ENCODE peak calls at places on chromosomes 6 and 20, in six cellular contexts. One of them, this sample, is unnamed.

GRCh38 chr20:25493748-25494505 is 86.5 kb downstream of the GINS1 start:
- DNase-seq in astrocyte of the spinal cord: no peak
- DNase-seq in fibroblast of pulmonary artery: no peak
- DNase-seq in HCT116: no peak
- DNase-seq in choroid plexus epithelial cell: no peak
- DNase-seq in A549: no peak
- DNase-seq in this sample: no peak

GRCh38 chr20:13017883-13018535 is 9.2 kb downstream of the SPTLC3 start:
- DNase-seq in HCT116: no peak
- DNase-seq in astrocyte of the spinal cord: no peak
- DNase-seq in fibroblast of pulmonary artery: no peak
- DNase-seq in choroid plexus epithelial cell: no peak
- DNase-seq in A549: no peak
- DNase-seq in this sample: peak

GRCh38 chr20:41034239-41034638 is 5.6 kb downstream of the TOP1 start:
- DNase-seq in fibroblast of pulmonary artery: no peak
- DNase-seq in choroid plexus epithelial cell: no peak
- DNase-seq in HCT116: no peak
- DNase-seq in A549: no peak
- DNase-seq in astrocyte of the spinal cord: no peak
- DNase-seq in this sample: no peak

GRCh38 chr6:4775591-4776492 is at the start of gene CDYL:
- DNase-seq in astrocyte of the spinal cord: peak
- DNase-seq in choroid plexus epithelial cell: peak
- DNase-seq in HCT116: peak
- DNase-seq in A549: peak
- DNase-seq in fibroblast of pulmonary artery: peak
- DNase-seq in this sample: peak

GRCh38 chr20:61556116-61556515 is 304.1 kb downstream of the CDH4 start:
- DNase-seq in choroid plexus epithelial cell: peak
- DNase-seq in A549: peak
- DNase-seq in astrocyte of the spinal cord: peak
- DNase-seq in fibroblast of pulmonary artery: peak
- DNase-seq in HCT116: no peak
- DNase-seq in this sample: peak

GRCh38 chr20:61170921-61171320 is 81.1 kb upstream of the CDH4 start:
- DNase-seq in A549: no peak
- DNase-seq in astrocyte of the spinal cord: no peak
- DNase-seq in HCT116: no peak
- DNase-seq in choroid plexus epithelial cell: no peak
- DNase-seq in fibroblast of pulmonary artery: no peak
- DNase-seq in this sample: no peak

GRCh38 chr6:54053893-54054391 is 57.3 kb upstream of the MLIP start:
- DNase-seq in choroid plexus epithelial cell: peak
- DNase-seq in fibroblast of pulmonary artery: peak
- DNase-seq in HCT116: peak
- DNase-seq in astrocyte of the spinal cord: peak
- DNase-seq in A549: no peak
- DNase-seq in this sample: peak

GRCh38 chr6:147382945-147383554 is 125.4 kb upstream of the SAMD5 start:
- DNase-seq in A549: peak
- DNase-seq in choroid plexus epithelial cell: peak
- DNase-seq in fibroblast of pulmonary artery: peak
- DNase-seq in HCT116: peak
- DNase-seq in astrocyte of the spinal cord: peak
- DNase-seq in this sample: peak

GRCh38 chr6:169665289-169665688 is 36.5 kb downstream of the WDR27 start:
- DNase-seq in astrocyte of the spinal cord: no peak
- DNase-seq in choroid plexus epithelial cell: no peak
- DNase-seq in A549: no peak
- DNase-seq in fibroblast of pulmonary artery: no peak
- DNase-seq in HCT116: no peak
- DNase-seq in this sample: no peak

GRCh38 chr6:41469951-41470340 is 76.2 kb upstream of the FOXP4 start:
- DNase-seq in fibroblast of pulmonary artery: no peak
- DNase-seq in choroid plexus epithelial cell: peak
- DNase-seq in A549: no peak
- DNase-seq in HCT116: no peak
- DNase-seq in astrocyte of the spinal cord: peak
- DNase-seq in this sample: no peak
- H3K4me3 ChIP-seq in fibroblast of pulmonary artery: no peak
- H3K4me3 ChIP-seq in choroid plexus epithelial cell: peak
- H3K4me3 ChIP-seq in A549: no peak
- H3K4me3 ChIP-seq in HCT116: peak
- H3K4me3 ChIP-seq in astrocyte of the spinal cord: no peak
- H3K4me3 ChIP-seq in this sample: no peak

GRCh38 chr6:161607696-161608297 is 333.9 kb upstream of the AGPAT4 start:
- DNase-seq in choroid plexus epithelial cell: no peak
- DNase-seq in astrocyte of the spinal cord: no peak
- DNase-seq in fibroblast of pulmonary artery: no peak
- DNase-seq in HCT116: no peak
- DNase-seq in A549: no peak
- DNase-seq in this sample: no peak
- TF ChIP-seq CTCF in choroid plexus epithelial cell: no peak
- TF ChIP-seq CTCF in astrocyte of the spinal cord: no peak
- TF ChIP-seq CTCF in fibroblast of pulmonary artery: no peak
- TF ChIP-seq CTCF in HCT116: peak
- TF ChIP-seq CTCF in A549: no peak
- TF ChIP-seq CTCF in this sample: no peak

GRCh38 chr6:95095271-95095670 is 482.1 kb upstream of the MANEA start:
- DNase-seq in fibroblast of pulmonary artery: no peak
- DNase-seq in choroid plexus epithelial cell: peak
- DNase-seq in A549: no peak
- DNase-seq in HCT116: no peak
- DNase-seq in astrocyte of the spinal cord: peak
- DNase-seq in this sample: no peak
- H3K4me3 ChIP-seq in fibroblast of pulmonary artery: no peak
- H3K4me3 ChIP-seq in choroid plexus epithelial cell: peak
- H3K4me3 ChIP-seq in A549: no peak
- H3K4me3 ChIP-seq in HCT116: peak
- H3K4me3 ChIP-seq in astrocyte of the spinal cord: no peak
- H3K4me3 ChIP-seq in this sample: no peak

GRCh38 chr6:149260214-149260874 is 57.2 kb upstream of the TAB2 start:
- DNase-seq in astrocyte of the spinal cord: no peak
- DNase-seq in choroid plexus epithelial cell: no peak
- DNase-seq in fibroblast of pulmonary artery: no peak
- DNase-seq in A549: no peak
- DNase-seq in HCT116: no peak
- DNase-seq in this sample: no peak
- TF ChIP-seq CTCF in astrocyte of the spinal cord: no peak
- TF ChIP-seq CTCF in choroid plexus epithelial cell: no peak
- TF ChIP-seq CTCF in fibroblast of pulmonary artery: no peak
- TF ChIP-seq CTCF in A549: no peak
- TF ChIP-seq CTCF in HCT116: no peak
- TF ChIP-seq CTCF in this sample: no peak

GRCh38 chr6:7104752-7105151 is 3.0 kb upstream of the RREB1 start:
- DNase-seq in choroid plexus epithelial cell: no peak
- DNase-seq in A549: no peak
- DNase-seq in HCT116: no peak
- DNase-seq in fibroblast of pulmonary artery: no peak
- DNase-seq in astrocyte of the spinal cord: no peak
- DNase-seq in this sample: no peak

GRCh38 chr6:7106752-7107577 is 796 bp upstream of the RREB1 start:
- DNase-seq in A549: peak
- DNase-seq in HCT116: no peak
- DNase-seq in fibroblast of pulmonary artery: no peak
- DNase-seq in astrocyte of the spinal cord: no peak
- DNase-seq in choroid plexus epithelial cell: peak
- DNase-seq in this sample: peak

GRCh38 chr6:7107578-7108195 is at the start of gene RREB1:
- DNase-seq in HCT116: peak
- DNase-seq in fibroblast of pulmonary artery: peak
- DNase-seq in astrocyte of the spinal cord: peak
- DNase-seq in A549: peak
- DNase-seq in choroid plexus epithelial cell: peak
- DNase-seq in this sample: peak

GRCh38 chr6:7108196-7108963 is 619 bp downstream of the RREB1 start:
- DNase-seq in HCT116: no peak
- DNase-seq in astrocyte of the spinal cord: peak
- DNase-seq in choroid plexus epithelial cell: peak
- DNase-seq in A549: peak
- DNase-seq in fibroblast of pulmonary artery: peak
- DNase-seq in this sample: peak

GRCh38 chr6:7106215-7106751 is 1.5 kb upstream of the RREB1 start:
- DNase-seq in fibroblast of pulmonary artery: peak
- DNase-seq in A549: no peak
- DNase-seq in HCT116: no peak
- DNase-seq in choroid plexus epithelial cell: peak
- DNase-seq in astrocyte of the spinal cord: no peak
- DNase-seq in this sample: peak
- H3K4me3 ChIP-seq in fibroblast of pulmonary artery: no peak
- H3K4me3 ChIP-seq in A549: no peak
- H3K4me3 ChIP-seq in HCT116: peak
- H3K4me3 ChIP-seq in choroid plexus epithelial cell: peak
- H3K4me3 ChIP-seq in astrocyte of the spinal cord: no peak
- H3K4me3 ChIP-seq in this sample: no peak

GRCh38 chr6:143279385-143279784 is 171.1 kb downstream of the ADAT2 start:
- DNase-seq in astrocyte of the spinal cord: peak
- DNase-seq in HCT116: peak
- DNase-seq in choroid plexus epithelial cell: peak
- DNase-seq in fibroblast of pulmonary artery: peak
- DNase-seq in A549: peak
- DNase-seq in this sample: peak
- TF ChIP-seq CTCF in astrocyte of the spinal cord: peak
- TF ChIP-seq CTCF in HCT116: peak
- TF ChIP-seq CTCF in choroid plexus epithelial cell: peak
- TF ChIP-seq CTCF in fibroblast of pulmonary artery: peak
- TF ChIP-seq CTCF in A549: peak
- TF ChIP-seq CTCF in this sample: peak

GRCh38 chr20:10672579-10673127 is 1.1 kb downstream of the JAG1 start:
- DNase-seq in A549: no peak
- DNase-seq in choroid plexus epithelial cell: peak
- DNase-seq in astrocyte of the spinal cord: peak
- DNase-seq in HCT116: no peak
- DNase-seq in fibroblast of pulmonary artery: peak
- DNase-seq in this sample: peak

GRCh38 chr20:10671850-10672578 is 1.8 kb downstream of the JAG1 start:
- DNase-seq in choroid plexus epithelial cell: peak
- DNase-seq in fibroblast of pulmonary artery: no peak
- DNase-seq in HCT116: no peak
- DNase-seq in A549: no peak
- DNase-seq in astrocyte of the spinal cord: peak
- DNase-seq in this sample: no peak

GRCh38 chr20:10669843-10670446 is 3.9 kb downstream of the JAG1 start:
- DNase-seq in astrocyte of the spinal cord: no peak
- DNase-seq in fibroblast of pulmonary artery: no peak
- DNase-seq in choroid plexus epithelial cell: no peak
- DNase-seq in HCT116: no peak
- DNase-seq in A549: no peak
- DNase-seq in this sample: no peak

GRCh38 chr20:10670521-10671220 is 3.1 kb downstream of the JAG1 start:
- DNase-seq in astrocyte of the spinal cord: peak
- DNase-seq in A549: no peak
- DNase-seq in choroid plexus epithelial cell: peak
- DNase-seq in HCT116: no peak
- DNase-seq in fibroblast of pulmonary artery: no peak
- DNase-seq in this sample: peak

GRCh38 chr20:10671221-10671849 is 2.5 kb downstream of the JAG1 start:
- DNase-seq in choroid plexus epithelial cell: peak
- DNase-seq in fibroblast of pulmonary artery: peak
- DNase-seq in HCT116: no peak
- DNase-seq in A549: peak
- DNase-seq in astrocyte of the spinal cord: peak
- DNase-seq in this sample: peak
- H3K4me3 ChIP-seq in choroid plexus epithelial cell: peak
- H3K4me3 ChIP-seq in fibroblast of pulmonary artery: peak
- H3K4me3 ChIP-seq in HCT116: peak
- H3K4me3 ChIP-seq in A549: peak
- H3K4me3 ChIP-seq in astrocyte of the spinal cord: peak
- H3K4me3 ChIP-seq in this sample: peak